ENCODE peak calls at places on chromosome 10, in ten cellular contexts. T, W, I, L, P, Y, R, Q, E and Z are unnamed samples.

GRCh38 chr10:104109908-104110662 is 11.9 kb upstream of the SFR1 start:
- DNase-seq in P (no peak), Q (no peak), Y (no peak), I (no peak), L (no peak), T (peak), R (no peak), E (peak), W (no peak), Z (no peak)

GRCh38 chr10:369441-370221 is 234.4 kb downstream of the ZMYND11 start:
- DNase-seq in W (no peak), E (no peak), L (no peak), I (no peak), T (no peak), P (no peak), R (no peak), Y (no peak), Q (no peak), Z (no peak)

GRCh38 chr10:42578019-42578418 is 60.4 kb downstream of the ZNF33B start:
- DNase-seq in P (no peak), E (no peak), Y (no peak), Q (no peak), W (no peak), L (no peak), T (no peak), I (no peak), R (no peak), Z (no peak)

GRCh38 chr10:30827531-30828120 is 198.1 kb upstream of the LYZL2 start:
- DNase-seq in Y (no peak), T (peak), I (no peak), W (no peak), P (no peak), L (no peak), E (no peak), R (no peak), Q (no peak), Z (no peak)

GRCh38 chr10:28179490-28180099 is 123.3 kb downstream of the MPP7 start:
- DNase-seq in E (peak), R (peak), L (peak), I (peak), W (peak), P (peak), Y (peak), T (peak), Q (peak), Z (peak)

GRCh38 chr10:98276316-98276715 is 8.3 kb upstream of the LOXL4 start:
- DNase-seq in T (peak), Y (no peak), P (no peak), W (no peak), L (no peak), E (no peak), Q (no peak), R (no peak), I (no peak), Z (no peak)

GRCh38 chr10:102289840-102290239 is 44.5 kb downstream of the GBF1 start:
- DNase-seq in P (no peak), T (no peak), R (no peak), W (no peak), E (no peak), I (no peak), Y (no peak), Q (no peak), L (no peak), Z (no peak)

GRCh38 chr10:133130602-133131001 is 29.4 kb upstream of the KNDC1 start:
- DNase-seq in I (no peak), E (no peak), Q (no peak), R (no peak), W (no peak), P (no peak), Y (no peak), T (no peak), L (no peak), Z (no peak)

GRCh38 chr10:112565434-112566053 is 118.5 kb downstream of the VTI1A start:
- DNase-seq in T (peak), P (peak), W (peak), L (peak), Q (peak), R (peak), I (no peak), E (peak), Y (peak), Z (peak)

GRCh38 chr10:34280599-34281374 is 534.3 kb downstream of the PARD3 start:
- DNase-seq in W (peak), L (no peak), Q (no peak), E (no peak), I (no peak), Y (no peak), P (no peak), T (peak), R (no peak), Z (peak)

GRCh38 chr10:105800626-105801025 is 1159.5 kb downstream of the SORCS3 start:
- DNase-seq in R (no peak), T (no peak), Q (no peak), P (no peak), I (no peak), E (no peak), L (no peak), W (no peak), Y (no peak), Z (no peak)

GRCh38 chr10:90865400-90865799 is 6.4 kb upstream of the RPP30 start:
- DNase-seq in Y (no peak), L (no peak), R (no peak), Q (no peak), W (no peak), P (no peak), E (no peak), I (no peak), T (no peak), Z (no peak)

GRCh38 chr10:94785211-94785610 is 22.7 kb downstream of the CYP2C19 start:
- DNase-seq in L (no peak), Y (no peak), P (no peak), R (no peak), W (no peak), Q (no peak), T (peak), E (no peak), I (no peak), Z (no peak)

GRCh38 chr10:15720635-15721310 is 1.1 kb upstream of the ITGA8 start:
- DNase-seq in T (no peak), Y (no peak), R (no peak), L (no peak), E (no peak), I (no peak), Q (no peak), P (no peak), W (no peak), Z (no peak)

GRCh38 chr10:131820626-131821025 is 80.2 kb upstream of the PPP2R2D start:
- DNase-seq in P (no peak), Q (no peak), E (no peak), R (no peak), I (no peak), T (no peak), Y (no peak), W (no peak), L (no peak), Z (no peak)